ENCODE peak calls at places on chromosomes 5 and 9, in nine cellular contexts. One of them, this sample, is unnamed.

GRCh38 chr9:4430492-4431261 is 59.6 kb upstream of the SLC1A1 start:
- DNase-seq in cardiac muscle cell: no peak
- DNase-seq in fibroblast of lung: peak
- DNase-seq in amniotic stem cell: no peak
- DNase-seq in posterior cingulate gyrus: no peak
- DNase-seq in nucleus accumbens: no peak
- DNase-seq in MV-4-11: peak
- DNase-seq in stimulated activated CD8-positive, alpha-beta memory T cell treated with anti-CD3 and anti-CD28 coated beads, Interleukin-4, amount 100 ng/mL, for 1 hour: no peak
- DNase-seq in NCI-H1417: no peak
- DNase-seq in this sample: no peak

GRCh38 chr9:20353931-20354652 is 268.2 kb downstream of the MLLT3 start:
- DNase-seq in cardiac muscle cell: no peak
- DNase-seq in fibroblast of lung: no peak
- DNase-seq in amniotic stem cell: no peak
- DNase-seq in posterior cingulate gyrus: no peak
- DNase-seq in nucleus accumbens: no peak
- DNase-seq in MV-4-11: no peak
- DNase-seq in stimulated activated CD8-positive, alpha-beta memory T cell treated with anti-CD3 and anti-CD28 coated beads, Interleukin-4, amount 100 ng/mL, for 1 hour: no peak
- DNase-seq in NCI-H1417: no peak
- DNase-seq in this sample: no peak

GRCh38 chr5:64298586-64298985 is 132.9 kb downstream of the RNF180 start:
- DNase-seq in cardiac muscle cell: no peak
- DNase-seq in fibroblast of lung: no peak
- DNase-seq in amniotic stem cell: no peak
- DNase-seq in posterior cingulate gyrus: no peak
- DNase-seq in nucleus accumbens: no peak
- DNase-seq in MV-4-11: no peak
- DNase-seq in stimulated activated CD8-positive, alpha-beta memory T cell treated with anti-CD3 and anti-CD28 coated beads, Interleukin-4, amount 100 ng/mL, for 1 hour: no peak
- DNase-seq in NCI-H1417: no peak
- DNase-seq in this sample: no peak

GRCh38 chr9:123359546-123359945 is 3.5 kb downstream of the CRB2 start:
- DNase-seq in cardiac muscle cell: no peak
- DNase-seq in fibroblast of lung: no peak
- DNase-seq in amniotic stem cell: no peak
- DNase-seq in posterior cingulate gyrus: no peak
- DNase-seq in nucleus accumbens: no peak
- DNase-seq in MV-4-11: no peak
- DNase-seq in stimulated activated CD8-positive, alpha-beta memory T cell treated with anti-CD3 and anti-CD28 coated beads, Interleukin-4, amount 100 ng/mL, for 1 hour: no peak
- DNase-seq in NCI-H1417: peak
- DNase-seq in this sample: no peak

GRCh38 chr9:137303893-137304382 is 1.9 kb upstream of the NRARP start:
- DNase-seq in cardiac muscle cell: no peak
- DNase-seq in fibroblast of lung: no peak
- DNase-seq in amniotic stem cell: no peak
- DNase-seq in posterior cingulate gyrus: no peak
- DNase-seq in nucleus accumbens: no peak
- DNase-seq in MV-4-11: no peak
- DNase-seq in stimulated activated CD8-positive, alpha-beta memory T cell treated with anti-CD3 and anti-CD28 coated beads, Interleukin-4, amount 100 ng/mL, for 1 hour: no peak
- DNase-seq in NCI-H1417: no peak
- DNase-seq in this sample: no peak

GRCh38 chr5:33444542-33444941 is 3.8 kb downstream of the TARS1 start:
- DNase-seq in cardiac muscle cell: no peak
- DNase-seq in fibroblast of lung: no peak
- DNase-seq in amniotic stem cell: no peak
- DNase-seq in posterior cingulate gyrus: no peak
- DNase-seq in nucleus accumbens: no peak
- DNase-seq in MV-4-11: no peak
- DNase-seq in stimulated activated CD8-positive, alpha-beta memory T cell treated with anti-CD3 and anti-CD28 coated beads, Interleukin-4, amount 100 ng/mL, for 1 hour: no peak
- DNase-seq in NCI-H1417: no peak
- DNase-seq in this sample: no peak

GRCh38 chr5:68382640-68383039 is 167.1 kb downstream of the PIK3R1 start:
- DNase-seq in cardiac muscle cell: no peak
- DNase-seq in fibroblast of lung: no peak
- DNase-seq in amniotic stem cell: no peak
- DNase-seq in posterior cingulate gyrus: no peak
- DNase-seq in nucleus accumbens: no peak
- DNase-seq in MV-4-11: no peak
- DNase-seq in stimulated activated CD8-positive, alpha-beta memory T cell treated with anti-CD3 and anti-CD28 coated beads, Interleukin-4, amount 100 ng/mL, for 1 hour: no peak
- DNase-seq in NCI-H1417: no peak
- DNase-seq in this sample: no peak

GRCh38 chr5:92527311-92528078 is 1053.5 kb downstream of the NR2F1-AS1 start:
- DNase-seq in cardiac muscle cell: no peak
- DNase-seq in fibroblast of lung: peak
- DNase-seq in amniotic stem cell: no peak
- DNase-seq in posterior cingulate gyrus: no peak
- DNase-seq in nucleus accumbens: no peak
- DNase-seq in MV-4-11: no peak
- DNase-seq in stimulated activated CD8-positive, alpha-beta memory T cell treated with anti-CD3 and anti-CD28 coated beads, Interleukin-4, amount 100 ng/mL, for 1 hour: no peak
- DNase-seq in NCI-H1417: no peak
- DNase-seq in this sample: no peak

This sample was measured in CD8-positive, alpha-beta T cell.